ENCODE peak calls at places on chromosomes 2 and 18, in five cellular contexts. I is K562, X is SK-N-SH, K is HepG2, M is GM12878. Y is an unnamed sample.
A peak's percentile ranks its signal among the peaks of the same experiment; 100 is the strongest.

GRCh38 chr18:58088723-58089074 is 44.7 kb downstream of the NEDD4L start:
- DNase-seq in X (no peak), I (no peak), K (no peak), M (no peak), Y (no peak)

GRCh38 chr2:218745559-218746469 is 35.2 kb downstream of the TTLL4 start:
- DNase-seq in I (no peak), M (no peak), K (peak; percentile 99), X (no peak), Y (no peak)

GRCh38 chr2:85185431-85185940 is 52.3 kb downstream of the TCF7L1 start:
- DNase-seq in I (no peak), X (no peak), M (no peak), K (no peak), Y (no peak)

GRCh38 chr2:10032746-10033105 is 10.6 kb upstream of the KLF11 start:
- DNase-seq in X (no peak), K (no peak), I (no peak), M (no peak), Y (no peak)

GRCh38 chr2:12721571-12722444 is 5.1 kb downstream of the TRIB2 start:
- DNase-seq in M (no peak), I (no peak), X (no peak), K (no peak), Y (no peak)

GRCh38 chr18:48408727-48409590 is at the start of gene ZBTB7C:
- DNase-seq in I (peak; percentile 8), K (no peak), M (no peak), X (peak; percentile 83), Y (no peak)

GRCh38 chr2:85577386-85578242 is at the start of gene VAMP8:
- DNase-seq in K (peak; percentile 44), X (no peak), I (peak; percentile 74), M (no peak), Y (peak; percentile 90)

GRCh38 chr18:29849145-29849544 is 1193.4 kb downstream of the DSC3 start:
- DNase-seq in M (no peak), K (no peak), X (no peak), I (no peak), Y (no peak)

GRCh38 chr2:5562865-5563264 is 129.3 kb upstream of the SOX11 start:
- DNase-seq in K (no peak), M (no peak), I (no peak), X (no peak), Y (no peak)

GRCh38 chr2:234203135-234203984 is 152.9 kb downstream of the SPP2 start:
- DNase-seq in M (no peak), I (no peak), K (peak; percentile 70), X (no peak), Y (no peak)

DNA sequence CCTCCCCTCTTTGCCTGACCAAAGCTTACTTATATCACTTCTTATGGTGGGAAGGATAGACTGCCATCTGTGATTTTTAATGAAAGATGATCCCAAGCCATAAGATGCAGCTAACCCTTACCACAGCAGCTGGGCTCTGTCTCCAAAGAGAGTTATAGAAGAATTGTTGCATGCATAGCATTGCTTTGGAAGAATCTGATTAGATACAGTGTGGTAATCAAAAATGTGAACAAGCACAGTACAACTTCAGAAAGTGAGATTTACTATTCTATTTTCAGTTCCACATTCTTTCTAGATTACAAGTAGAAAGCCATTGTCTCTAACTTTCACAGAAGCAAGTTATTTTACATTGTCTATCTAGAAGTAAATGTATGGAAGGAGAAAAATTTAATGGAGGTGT is 129.0 kb upstream of the ACVR2A start:
- DNase-seq in M (peak; percentile 19), I (no peak), X (no peak), K (no peak), Y (no peak)
- TF ChIP-seq GABPA in M (no peak), I (no peak), X (no peak), K (no peak), Y (no peak)

GRCh38 chr2:25098558-25099486 is 56.9 kb downstream of the EFR3B start:
- DNase-seq in K (no peak), I (no peak), X (no peak), M (no peak), Y (no peak)
- TF ChIP-seq REST in K (no peak), I (no peak), X (no peak), M (no peak), Y (no peak)

GRCh38 chr2:42342061-42342794 is 18.8 kb downstream of the COX7A2L start:
- DNase-seq in X (peak; percentile 58), M (no peak), I (no peak), K (peak; percentile 82), Y (no peak)
- TF ChIP-seq GABPA in X (no peak), M (no peak), I (no peak), K (no peak), Y (no peak)

GRCh38 chr18:75070625-75071483 is 138.1 kb downstream of the PTGR3 start:
- DNase-seq in M (peak; percentile 37), X (no peak), K (peak; percentile 74), I (peak; percentile 15), Y (peak; percentile 90)
- TF ChIP-seq REST in M (no peak), X (no peak), K (no peak), I (no peak), Y (peak; percentile 44)

GRCh38 chr2:200225943-200226342 is 80.5 kb upstream of the SPATS2L start:
- DNase-seq in X (no peak), I (no peak), K (no peak), M (no peak), Y (no peak)
- TF ChIP-seq GABPA in X (no peak), I (no peak), K (no peak), M (no peak), Y (no peak)

DNA sequence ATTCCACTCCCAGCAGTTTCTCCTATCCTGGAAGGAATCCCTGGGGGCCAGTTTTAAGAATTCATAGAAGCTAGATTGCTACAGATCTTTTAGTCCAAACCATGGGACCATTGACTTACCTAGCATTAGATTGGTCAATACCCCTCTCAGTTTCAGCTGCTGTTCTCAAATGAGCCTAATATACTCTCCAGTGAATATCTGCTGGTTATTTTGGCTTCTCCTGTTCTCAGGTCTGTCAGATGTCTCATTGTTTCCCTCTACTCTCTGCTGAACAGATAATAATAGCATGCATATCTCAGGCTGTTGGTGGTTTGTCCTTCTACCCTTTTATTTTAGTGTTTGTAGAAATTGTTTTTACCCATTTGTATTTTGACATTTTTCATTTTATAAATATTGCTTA is 99.5 kb downstream of the FHOD3 start:
- DNase-seq in I (no peak), M (no peak), X (no peak), K (no peak), Y (no peak)
- TF ChIP-seq REST in I (no peak), M (no peak), X (no peak), K (no peak), Y (no peak)

DNA sequence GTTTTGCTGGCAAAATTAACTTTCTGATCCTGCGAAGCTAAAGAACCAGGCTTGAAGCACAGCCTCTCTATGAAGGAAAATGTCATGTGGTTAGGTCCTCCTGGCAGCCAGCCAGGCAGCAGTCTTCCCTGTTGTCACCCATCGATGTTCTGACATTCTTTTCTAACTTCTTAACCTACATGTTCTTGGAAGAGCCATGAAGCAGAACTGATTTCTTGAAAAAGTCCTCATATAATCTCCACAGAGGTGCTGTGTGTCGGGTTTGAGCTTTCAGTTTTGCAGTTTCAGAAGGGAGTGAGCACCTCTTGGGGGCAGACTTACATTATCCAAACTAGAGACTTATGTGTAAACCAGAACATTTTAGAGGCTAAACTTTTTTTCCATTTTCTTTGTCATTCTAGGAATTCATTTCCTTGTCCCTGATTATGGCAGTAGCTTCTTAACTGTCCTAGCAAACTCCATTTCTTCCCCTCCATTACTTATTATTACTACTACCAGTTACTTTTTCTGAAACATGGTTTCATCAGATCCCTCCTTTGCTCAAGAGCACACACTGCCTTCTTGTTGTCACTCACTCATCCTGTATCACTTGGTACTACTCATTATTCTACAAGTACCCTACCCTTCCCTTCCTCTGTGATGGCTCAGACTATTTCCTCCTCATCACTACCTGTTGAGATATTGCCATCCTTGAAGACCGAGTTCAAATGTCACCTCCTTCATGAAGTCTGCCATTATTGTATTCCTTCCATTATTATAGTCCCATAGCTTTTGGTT is 31.1 kb downstream of the DOK1 start:
- DNase-seq in M (no peak), X (no peak), I (peak; percentile 37), K (no peak), Y (peak; percentile 39)
- TF ChIP-seq GABPA in M (no peak), X (no peak), I (no peak), K (no peak), Y (no peak)

GRCh38 chr2:52194342-52194741 is 1162.4 kb upstream of the NRXN1 start:
- DNase-seq in I (no peak), X (no peak), K (no peak), M (no peak), Y (no peak)
- TF ChIP-seq REST in I (no peak), X (no peak), K (no peak), M (no peak), Y (no peak)

Y was measured in HL-60.